ENCODE peak calls at places on chromosomes 16 and 17, in eight cellular contexts. X, L, K, D, P, Q, V and I are unnamed samples.

GRCh38 chr17:73798111-73798748 is 154.0 kb upstream of the SDK2 start:
- DNase-seq in D (no peak), V (peak), P (peak), Q (no peak), L (no peak), X (no peak), K (no peak), I (no peak)

GRCh38 chr16:89523680-89524344 is 15.6 kb downstream of the SPG7 start:
- DNase-seq in Q (no peak), X (no peak), V (no peak), L (no peak), P (no peak), D (no peak), K (no peak), I (no peak)

GRCh38 chr17:5885336-5885735 is 184.8 kb upstream of the WSCD1 start:
- DNase-seq in X (no peak), V (no peak), D (no peak), Q (no peak), L (no peak), K (no peak), P (no peak), I (peak)

GRCh38 chr17:4326608-4327007 is 39.9 kb downstream of the UBE2G1 start:
- DNase-seq in K (no peak), D (no peak), P (no peak), L (no peak), Q (no peak), V (no peak), X (no peak), I (no peak)

GRCh38 chr17:49227436-49228261 is 2.9 kb downstream of the PHOSPHO1 start:
- DNase-seq in D (peak), V (peak), X (peak), L (peak), P (peak), Q (peak), K (peak), I (no peak)

GRCh38 chr17:42832213-42832933 is 824 bp upstream of the PSME3 start:
- DNase-seq in V (no peak), K (no peak), X (no peak), Q (no peak), D (no peak), L (no peak), P (no peak), I (no peak)

GRCh38 chr17:78924481-78925151 is 571 bp downstream of the TIMP2 start:
- DNase-seq in X (no peak), P (no peak), D (no peak), Q (peak), K (no peak), L (no peak), V (no peak), I (no peak)

GRCh38 chr16:8375208-8375607 is 215.1 kb downstream of the TMEM114 start:
- DNase-seq in P (no peak), V (no peak), X (no peak), D (no peak), K (no peak), L (no peak), Q (no peak), I (no peak)

GRCh38 chr17:79825580-79825921 is 13.7 kb downstream of the CBX4 start:
- DNase-seq in X (no peak), K (no peak), D (no peak), L (no peak), P (no peak), Q (no peak), V (no peak), I (no peak)

GRCh38 chr17:33709881-33710280 is 416.8 kb upstream of the ASIC2 start:
- DNase-seq in V (no peak), D (no peak), P (no peak), Q (no peak), L (no peak), K (no peak), X (no peak), I (no peak)

GRCh38 chr16:3793161-3793576 is 75.8 kb upstream of the TRAP1 start:
- DNase-seq in L (no peak), K (no peak), P (no peak), V (no peak), D (no peak), Q (no peak), X (no peak), I (peak)

GRCh38 chr16:73126453-73126853 is 78.5 kb upstream of the ZFHX3 start:
- DNase-seq in P (no peak), Q (no peak), V (no peak), D (no peak), K (no peak), X (no peak), L (no peak), I (no peak)

GRCh38 chr17:63475491-63476412 is 1.1 kb upstream of the ACE start:
- DNase-seq in Q (no peak), K (no peak), V (no peak), D (no peak), P (no peak), L (peak), X (no peak), I (no peak)

GRCh38 chr17:18139949-18140348 is 31.4 kb downstream of the MYO15A start:
- DNase-seq in L (no peak), D (no peak), P (no peak), X (no peak), Q (no peak), K (no peak), V (no peak), I (no peak)